ENCODE peak calls at places on chromosomes 3 and 15, in six cellular contexts. M, Z, O, B, W and F are unnamed samples.

GRCh38 chr3:126512026-126512425 is 5.5 kb downstream of the UROC1 start:
- DNase-seq in B (peak), M (no peak), Z (no peak), O (no peak), W (no peak), F (no peak)

GRCh38 chr3:111311709-111312235 is 230.2 kb upstream of the CD96 start:
- DNase-seq in M (no peak), O (no peak), W (no peak), B (no peak), Z (no peak), F (no peak)

GRCh38 chr15:82146990-82147461 is 101.2 kb upstream of the MEX3B start:
- DNase-seq in M (no peak), O (peak), W (no peak), B (no peak), Z (peak), F (no peak)

GRCh38 chr3:19506171-19506570 is 357.9 kb downstream of the KCNH8 start:
- DNase-seq in W (no peak), O (no peak), B (no peak), Z (no peak), M (no peak), F (no peak)

GRCh38 chr3:11224870-11225251 is 47.3 kb upstream of the ATG7 start:
- DNase-seq in O (no peak), W (no peak), Z (no peak), M (no peak), B (no peak), F (no peak)

GRCh38 chr15:67914537-67915373 is 74.9 kb upstream of the RNU6-1 start:
- DNase-seq in Z (peak), B (no peak), O (no peak), W (no peak), M (no peak), F (peak)

GRCh38 chr3:38039899-38040261 is 872 bp downstream of the DLEC1 start:
- DNase-seq in W (peak), Z (peak), B (no peak), M (no peak), O (no peak), F (no peak)

GRCh38 chr3:59248976-59249375 is 199.2 kb upstream of the CFAP20DC start:
- DNase-seq in Z (no peak), B (no peak), O (peak), W (no peak), M (no peak), F (no peak)

GRCh38 chr3:156691920-156692319 is 17.5 kb downstream of the TIPARP start:
- DNase-seq in O (peak), B (no peak), W (no peak), Z (no peak), M (peak), F (no peak)

DNA sequence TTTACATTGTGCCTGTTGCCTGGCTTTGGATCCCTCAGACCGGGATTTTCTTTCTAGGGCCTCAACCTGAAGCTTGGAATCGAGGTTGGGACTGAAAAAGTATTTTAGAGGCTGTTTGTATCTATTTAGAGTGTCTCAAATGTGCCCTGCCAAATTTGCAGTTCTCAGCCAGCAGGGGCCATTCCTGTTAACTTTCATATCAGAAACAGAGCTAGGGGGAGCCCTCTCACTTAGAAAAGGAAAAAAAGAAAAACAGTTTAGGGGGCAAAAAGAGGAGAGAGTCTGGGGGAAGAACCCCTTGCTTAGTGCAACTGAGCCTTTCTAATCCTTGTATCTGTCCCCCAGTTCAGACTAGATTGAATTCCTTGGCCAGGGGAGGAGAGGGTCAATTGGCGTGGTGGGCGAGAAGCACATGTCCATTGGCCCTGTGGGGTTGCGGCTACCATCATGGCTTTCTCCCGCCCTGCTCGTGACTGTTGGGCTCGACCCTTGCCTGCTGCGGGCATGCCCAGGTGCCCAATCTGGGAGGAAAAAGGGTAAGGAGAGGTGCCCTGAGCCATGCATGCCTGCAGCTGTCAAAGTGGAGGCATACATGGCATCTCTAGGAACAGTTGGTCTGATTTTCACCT is 101.6 kb downstream of the CFAP44 start:
- DNase-seq in M (no peak), B (no peak), W (no peak), Z (peak), O (no peak), F (no peak)
- TF ChIP-seq CTCF in M (no peak), B (peak), W (no peak), Z (peak), O (no peak), F (no peak)

GRCh38 chr3:49689046-49689886 is at the start of the genes MST1 and RNF123:
- DNase-seq in M (peak), W (peak), Z (peak), B (peak), O (peak), F (peak)
- TF ChIP-seq CTCF in M (peak), W (peak), Z (peak), B (peak), O (no peak), F (no peak)

DNA sequence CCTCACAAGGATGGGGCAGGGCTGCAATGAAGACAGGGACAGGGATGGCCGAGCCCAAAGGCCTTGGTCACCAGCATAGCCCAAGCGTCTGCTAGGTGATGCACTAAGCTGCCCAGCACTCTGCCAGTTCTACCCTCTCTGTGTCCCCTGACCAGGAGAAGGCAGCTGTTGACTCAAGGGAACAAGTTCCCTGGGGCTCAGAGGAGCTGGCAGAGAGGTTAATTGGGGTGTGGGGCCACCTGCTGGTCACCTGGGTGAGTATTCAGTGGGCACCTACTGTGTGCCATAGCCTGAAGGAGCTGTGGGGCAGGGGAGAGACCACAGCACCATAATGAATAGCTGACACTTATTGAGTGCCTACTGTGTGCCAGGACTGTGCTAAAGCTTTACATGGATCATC is 22.0 kb upstream of the DOCK3 start:
- DNase-seq in M (no peak), Z (peak), W (peak), B (no peak), O (peak), F (peak)
- TF ChIP-seq CTCF in M (peak), Z (peak), W (peak), B (peak), O (peak), F (peak)

GRCh38 chr3:177521305-177521704 is 324.0 kb upstream of the TBL1XR1 start:
- DNase-seq in M (no peak), Z (no peak), B (no peak), W (no peak), O (no peak), F (no peak)
- TF ChIP-seq CTCF in M (no peak), Z (peak), B (peak), W (no peak), O (no peak), F (no peak)